ENCODE peak calls at places on chromosomes 12 and 14, in eight cellular contexts. K, R, C, X, D, I, T and Z are unnamed samples.

GRCh38 chr12:102958073-102958829 is 777 bp downstream of the ASCL1 start:
- DNase-seq in C (no peak), T (no peak), D (peak), I (no peak), R (no peak), K (no peak), X (no peak), Z (no peak)

GRCh38 chr14:103624860-103625259 is 4.2 kb upstream of the KLC1 start:
- DNase-seq in R (peak), D (no peak), X (no peak), T (peak), K (peak), I (peak), C (no peak), Z (no peak)

GRCh38 chr12:54479421-54479820 is 6.0 kb upstream of the GTSF1 start:
- DNase-seq in K (no peak), I (no peak), T (no peak), X (no peak), C (no peak), R (no peak), D (no peak), Z (no peak)

GRCh38 chr12:113048716-113049127 is 7.8 kb upstream of the DTX1 start:
- DNase-seq in K (no peak), D (peak), I (peak), X (no peak), T (no peak), R (no peak), C (peak), Z (no peak)

GRCh38 chr12:21893924-21894323 is 47.3 kb downstream of the ABCC9 start:
- DNase-seq in C (no peak), R (no peak), K (no peak), I (no peak), T (no peak), X (no peak), D (no peak), Z (no peak)

GRCh38 chr12:105882404-105882803 is 256.4 kb downstream of the NUAK1 start:
- DNase-seq in X (no peak), T (no peak), R (peak), I (no peak), C (no peak), K (no peak), D (no peak), Z (peak)

GRCh38 chr14:34676516-34677211 is 37.7 kb downstream of the CFL2 start:
- DNase-seq in D (no peak), R (no peak), K (no peak), C (no peak), T (no peak), I (no peak), X (no peak), Z (no peak)

GRCh38 chr12:67645126-67645525 is 3.4 kb upstream of the DYRK2 start:
- DNase-seq in D (no peak), X (no peak), I (no peak), C (no peak), R (no peak), K (no peak), T (no peak), Z (no peak)

GRCh38 chr12:27572486-27573255 is 48.7 kb downstream of the PPFIBP1 start:
- DNase-seq in I (no peak), K (no peak), X (no peak), R (no peak), C (no peak), D (no peak), T (no peak), Z (no peak)

GRCh38 chr12:124474709-124475108 is 92.7 kb downstream of the NCOR2 start:
- DNase-seq in D (no peak), R (no peak), C (no peak), X (peak), K (no peak), I (no peak), T (no peak), Z (peak)

GRCh38 chr14:51093371-51094281 is 1.3 kb downstream of the TRIM9 start:
- DNase-seq in R (peak), X (peak), D (peak), I (no peak), K (peak), C (peak), T (no peak), Z (peak)

GRCh38 chr12:89372584-89373370 is 20.5 kb upstream of the DUSP6 start:
- DNase-seq in D (no peak), X (no peak), T (no peak), I (no peak), R (no peak), C (no peak), K (no peak), Z (no peak)

GRCh38 chr12:43992856-43993255 is 157.0 kb downstream of the TMEM117 start:
- DNase-seq in X (no peak), C (no peak), I (no peak), R (no peak), T (no peak), K (no peak), D (no peak), Z (no peak)

GRCh38 chr12:43988838-43989560 is 153.1 kb downstream of the TMEM117 start:
- DNase-seq in K (no peak), R (no peak), T (no peak), D (no peak), X (no peak), C (no peak), I (no peak), Z (no peak)
- H3K27ac ChIP-seq in K (no peak), R (no peak), T (no peak), D (no peak), X (no peak), C (no peak), I (no peak), Z (no peak)

DNA sequence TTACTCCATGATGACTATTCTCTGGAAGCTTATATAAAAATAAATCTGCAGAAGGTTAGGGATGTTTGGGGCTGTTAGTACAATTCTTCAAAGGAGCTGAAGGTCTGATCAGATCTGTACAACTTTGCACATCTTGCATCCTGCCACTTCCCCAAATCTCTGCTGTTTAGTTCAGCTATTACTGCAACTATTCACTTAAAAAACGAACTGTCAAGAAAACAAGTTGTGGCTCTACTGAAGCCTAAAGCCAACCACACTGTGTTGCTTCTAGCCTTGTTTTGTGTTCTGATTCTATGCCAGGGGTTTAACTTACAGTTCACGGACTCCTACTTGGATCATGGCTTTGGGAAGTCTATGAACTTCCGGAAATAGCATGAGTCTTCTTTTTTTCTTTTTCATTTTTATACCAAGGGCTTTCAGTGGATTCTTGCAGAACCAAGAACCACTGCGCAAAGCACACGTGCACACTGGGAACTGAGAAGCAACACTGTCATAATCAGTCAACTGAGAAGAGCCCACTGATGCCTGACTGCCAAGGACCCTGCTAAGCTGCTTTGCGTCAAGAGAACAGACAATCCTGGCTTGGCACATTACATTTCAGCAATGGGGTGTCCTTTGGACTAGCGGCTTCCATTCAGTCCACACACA is 66.3 kb upstream of the EEA1 start:
- DNase-seq in K (no peak), R (no peak), X (no peak), C (no peak), T (no peak), D (no peak), I (no peak), Z (no peak)
- H3K27ac ChIP-seq in K (no peak), R (no peak), X (no peak), C (no peak), T (no peak), D (no peak), I (no peak), Z (no peak)

DNA sequence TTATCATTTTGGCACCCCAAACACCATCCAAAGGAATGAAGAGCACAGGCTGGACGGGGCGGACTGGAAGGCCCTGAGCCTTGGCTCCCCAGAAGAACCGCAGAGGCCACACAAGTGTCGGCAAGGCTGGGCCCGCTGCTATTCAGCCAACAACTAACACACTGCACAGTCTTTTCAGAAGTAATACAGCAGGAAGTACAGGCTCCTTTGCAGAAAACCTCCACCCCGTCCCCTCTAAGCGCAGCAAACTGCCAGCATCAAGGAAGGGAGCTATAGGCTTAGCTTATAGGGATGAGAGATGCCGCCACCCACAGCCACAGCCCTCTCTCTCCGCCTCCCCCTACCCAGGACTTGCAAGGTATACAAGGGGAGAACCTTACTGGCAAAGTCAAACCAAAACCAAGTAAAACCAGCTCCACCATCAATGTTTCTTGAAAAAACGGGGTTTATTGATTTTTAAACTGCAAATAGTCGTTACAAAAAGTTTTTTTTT is 5.6 kb downstream of the ZFP36L1 start:
- DNase-seq in C (peak), I (no peak), X (no peak), R (peak), D (no peak), K (no peak), T (no peak), Z (no peak)
- H3K27ac ChIP-seq in C (peak), I (peak), X (peak), R (no peak), D (peak), K (peak), T (peak), Z (peak)

DNA sequence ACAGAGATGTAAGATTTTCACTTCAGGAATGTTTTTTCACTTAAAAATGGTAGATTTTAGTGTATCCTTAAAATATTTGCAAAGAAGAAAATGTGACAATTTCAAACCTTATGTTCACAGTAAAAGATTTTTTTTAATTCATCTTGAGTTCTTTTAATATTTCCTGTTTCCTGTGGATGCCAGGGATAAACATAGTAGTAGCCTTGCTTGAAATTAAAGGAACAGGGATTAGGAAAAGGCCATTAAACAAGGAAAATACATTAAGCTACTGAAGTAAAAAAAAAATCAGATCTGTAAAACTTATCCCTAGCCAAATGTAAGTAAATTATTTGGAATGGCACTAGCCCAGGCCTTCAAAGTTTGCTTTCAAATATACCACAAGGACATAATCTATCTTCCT is 138.1 kb upstream of the AEBP2 start:
- DNase-seq in D (no peak), R (no peak), X (no peak), C (no peak), T (no peak), I (no peak), K (no peak), Z (no peak)
- H3K27ac ChIP-seq in D (no peak), R (no peak), X (no peak), C (no peak), T (no peak), I (no peak), K (no peak), Z (no peak)

DNA sequence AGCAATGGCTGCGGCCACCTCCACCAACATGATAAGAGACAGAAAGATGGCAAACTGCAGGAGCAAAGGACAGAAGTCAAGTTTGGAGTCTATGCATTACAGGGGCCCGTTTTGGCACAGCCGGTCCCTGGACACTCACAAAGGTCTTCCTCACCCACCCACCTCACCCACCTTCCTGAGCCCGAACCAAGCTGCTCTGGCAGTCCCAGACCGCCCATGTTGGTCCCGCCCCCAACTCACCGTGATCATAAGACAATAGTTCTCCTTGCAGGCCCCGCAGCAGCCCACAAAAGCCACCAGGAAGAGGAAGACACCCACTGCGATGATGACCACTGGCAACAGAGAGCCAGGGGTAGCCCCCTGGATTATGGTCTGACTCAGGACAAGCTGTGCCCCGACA is 1.9 kb downstream of the CD63 start:
- DNase-seq in R (no peak), D (no peak), K (no peak), I (no peak), T (no peak), X (no peak), C (no peak), Z (no peak)
- H3K27ac ChIP-seq in R (peak), D (no peak), K (peak), I (peak), T (peak), X (peak), C (no peak), Z (no peak)